ENCODE peak calls at places on chromosome 1, in four cellular contexts. L is WTC11, N is K562, A is HepG2. R is an unnamed sample.
A peak's percentile ranks its signal among the peaks of the same experiment; 100 is the strongest.

GRCh38 chr1:93578433-93578830 is 103.2 kb downstream of the BCAR3 start:
- DNase-seq in L (no peak), N (no peak), A (no peak), R (no peak)

GRCh38 chr1:67162954-67163353 is 3.3 kb upstream of the IL23R start:
- DNase-seq in L (no peak), N (no peak), A (peak; percentile 6), R (no peak)

GRCh38 chr1:54190526-54190925 is 9.3 kb downstream of the CYB5RL start:
- DNase-seq in L (no peak), N (no peak), A (no peak), R (no peak)

GRCh38 chr1:109897244-109897955 is 13.2 kb upstream of the CSF1 start:
- DNase-seq in L (no peak), N (no peak), A (no peak), R (no peak)

GRCh38 chr1:214270097-214270635 is 10.8 kb upstream of the SMYD2 start:
- DNase-seq in L (no peak), N (no peak), A (no peak), R (no peak)

GRCh38 chr1:204445860-204446412 is 34.3 kb upstream of the PPP1R15B start:
- DNase-seq in L (peak; percentile 92), N (peak; percentile 77), A (peak; percentile 18), R (no peak)

GRCh38 chr1:172421974-172422604 is 1.6 kb downstream of the C1orf105 start:
- DNase-seq in L (no peak), N (no peak), A (no peak), R (no peak)

GRCh38 chr1:119008483-119009299 is 20.5 kb upstream of the TBX15 start:
- DNase-seq in L (no peak), N (peak; percentile 42), A (peak; percentile 44), R (peak; percentile 31)

GRCh38 chr1:9052272-9053049 is 17.0 kb downstream of the SLC2A5 start:
- DNase-seq in L (no peak), N (no peak), A (no peak), R (no peak)

GRCh38 chr1:202857136-202857610 is 31.8 kb downstream of the RABIF start:
- DNase-seq in L (no peak), N (no peak), A (peak; percentile 88), R (no peak)

GRCh38 chr1:48749068-48749467 is 27.6 kb downstream of the BEND5 start:
- DNase-seq in L (no peak), N (no peak), A (no peak), R (no peak)

GRCh38 chr1:63408331-63408730 is 40.9 kb downstream of the ALG6 start:
- DNase-seq in L (no peak), N (no peak), A (no peak), R (no peak)

GRCh38 chr1:227766015-227766634 is 30.9 kb downstream of the SNAP47 start:
- DNase-seq in L (no peak), N (no peak), A (no peak), R (no peak)

GRCh38 chr1:200041337-200042118 is 14.0 kb downstream of the NR5A2 start:
- DNase-seq in L (peak; percentile 41), N (no peak), A (no peak), R (no peak)

DNA sequence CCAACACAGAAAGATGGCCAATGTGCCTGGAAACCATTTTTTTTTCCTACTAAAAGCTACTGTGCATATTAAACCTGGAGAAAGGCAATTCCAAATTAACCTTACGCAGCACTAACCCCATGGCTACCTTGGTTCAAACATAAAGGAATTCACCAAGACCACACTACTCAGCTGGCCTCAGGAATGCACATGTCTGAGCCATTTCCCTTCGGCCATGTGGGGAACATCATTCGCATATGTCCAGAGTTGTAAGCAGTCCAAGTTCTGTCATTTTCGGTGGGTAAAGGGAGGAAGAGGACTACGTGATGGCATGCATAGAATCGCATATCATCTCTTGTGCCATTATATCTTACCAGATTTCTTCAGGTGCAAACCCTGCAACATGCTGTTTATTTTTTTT is 175.4 kb downstream of the NTMT2 start:
- DNase-seq in L (no peak), N (no peak), A (no peak), R (no peak)
- TF ChIP-seq CREM in L (no peak), N (no peak), A (no peak), R (no peak)

DNA sequence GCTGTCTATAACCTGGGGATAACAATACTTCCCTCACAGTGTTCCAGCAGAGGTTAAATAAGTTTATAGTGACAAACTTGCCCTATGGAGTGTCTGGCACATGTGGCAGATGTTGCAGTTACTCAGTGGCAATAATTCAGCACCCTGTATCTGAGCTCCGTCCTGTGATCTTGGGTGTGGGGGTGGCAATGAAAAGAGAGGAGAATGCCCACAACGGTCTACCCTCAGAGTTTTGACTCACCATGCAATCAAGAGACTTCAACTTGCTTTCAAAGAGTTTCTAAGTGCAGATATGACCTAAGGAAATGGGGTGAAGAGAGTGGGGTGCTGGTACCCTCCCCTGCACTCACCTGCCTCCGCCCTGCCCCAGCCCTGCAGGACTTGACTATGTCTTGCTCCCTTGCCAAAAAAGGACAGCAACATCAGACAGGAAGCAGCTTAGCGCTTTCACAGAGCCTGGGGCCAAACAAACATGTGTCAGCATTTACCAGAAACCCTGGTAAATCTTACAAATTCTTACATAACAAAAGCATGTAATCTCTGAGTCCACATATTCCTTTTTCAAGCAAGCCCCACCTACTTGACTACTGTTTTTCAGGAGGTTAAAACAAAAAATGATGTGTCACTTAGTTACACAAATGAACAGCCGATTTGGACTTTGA is 185.1 kb upstream of the CAMK1G start:
- DNase-seq in L (peak; percentile 20), N (no peak), A (no peak), R (no peak)
- TF ChIP-seq CREM in L (no peak), N (no peak), A (no peak), R (no peak)

DNA sequence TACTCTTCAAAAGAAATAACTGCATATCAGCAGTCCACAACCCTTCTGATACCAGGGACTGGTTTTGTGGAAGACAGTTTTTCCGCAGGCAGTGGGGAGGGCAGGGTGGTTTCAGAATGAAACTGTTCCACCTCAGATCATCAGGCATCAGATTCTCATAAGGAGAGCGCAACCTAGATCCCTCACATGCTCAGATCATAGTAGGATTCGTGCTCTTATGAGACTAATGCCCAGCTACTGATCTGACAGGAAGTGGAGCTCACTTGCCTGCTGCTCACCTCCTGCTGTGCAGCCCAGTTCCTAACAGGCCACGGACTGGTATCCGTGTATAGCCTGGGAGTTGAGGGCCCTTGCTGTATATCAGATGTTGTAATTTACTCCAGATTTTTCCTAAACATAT is 11.5 kb downstream of the RO60 start:
- DNase-seq in L (peak; percentile 35), N (no peak), A (no peak), R (no peak)
- TF ChIP-seq CREM in L (no peak), N (no peak), A (no peak), R (no peak)

DNA sequence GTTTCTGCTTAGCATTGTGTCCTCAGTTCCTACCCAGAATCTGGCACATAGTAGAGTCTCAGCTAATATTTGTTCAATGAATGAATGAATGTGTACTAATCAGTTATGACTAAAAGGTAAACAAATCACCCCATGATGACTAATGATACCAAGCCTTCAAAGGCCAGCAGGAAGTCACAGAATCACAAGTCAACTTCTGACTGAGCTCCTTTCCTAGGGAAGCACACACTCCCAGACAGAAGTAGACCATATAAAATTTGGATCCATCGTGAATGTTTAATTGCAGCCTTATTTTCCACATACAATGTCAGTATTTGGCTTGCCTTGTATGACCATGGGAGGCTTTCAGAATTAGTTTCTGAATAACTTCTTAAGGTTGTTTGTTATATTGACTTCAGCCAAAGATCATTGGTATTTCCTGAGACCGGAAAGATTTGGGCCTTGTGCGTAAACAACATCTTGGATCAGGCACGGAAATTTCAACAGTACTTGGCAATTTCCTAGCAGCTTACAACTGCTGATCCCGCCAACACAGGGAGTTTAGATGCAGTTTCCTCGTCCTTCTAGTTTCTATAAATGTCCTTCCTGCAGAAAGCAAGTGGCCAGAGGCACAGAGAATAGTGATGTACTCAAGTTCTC is 185.9 kb upstream of the ATP1B1 start:
- DNase-seq in L (no peak), N (no peak), A (peak; percentile 70), R (no peak)
- TF ChIP-seq CREM in L (no peak), N (no peak), A (no peak), R (no peak)